ENCODE peak calls at places on chromosomes 7 and 10, in eight cellular contexts. G is IMR-90, W is tibial nerve, H is breast epithelium, D is stomach, V is NB4, L is AG04450, Y is A673. E is an unnamed sample.

GRCh38 chr10:71548494-71548846 is 151.8 kb downstream of the CDH23 start:
- DNase-seq in W (no peak), D (no peak), V (peak), L (no peak), Y (peak), H (no peak), G (peak), E (no peak)

GRCh38 chr7:95772771-95773581 is 622 bp downstream of the DYNC1I1 start:
- DNase-seq in D (no peak), G (no peak), V (no peak), H (no peak), W (peak), Y (peak), L (no peak), E (no peak)

GRCh38 chr7:113756250-113756649 is 162.6 kb downstream of the PPP1R3A start:
- DNase-seq in L (no peak), H (no peak), G (no peak), Y (no peak), W (no peak), D (no peak), V (no peak), E (no peak)

GRCh38 chr10:109838592-109839244 is 84.6 kb downstream of the XPNPEP1 start:
- DNase-seq in G (no peak), D (no peak), V (no peak), W (no peak), Y (no peak), H (no peak), L (no peak), E (no peak)

GRCh38 chr10:90598513-90598912 is 259.3 kb downstream of the HTR7 start:
- DNase-seq in G (no peak), L (no peak), Y (no peak), V (no peak), W (no peak), H (no peak), D (no peak), E (no peak)

GRCh38 chr10:75404335-75405200 is 3.0 kb upstream of the ZNF503 start:
- DNase-seq in H (peak), Y (no peak), V (no peak), G (no peak), W (no peak), D (peak), L (no peak), E (no peak)

GRCh38 chr10:135601-136464 is 578 bp downstream of the ZMYND11 start:
- DNase-seq in V (peak), Y (peak), H (peak), G (peak), W (peak), L (no peak), D (peak), E (no peak)

GRCh38 chr10:77600640-77601039 is 37.0 kb downstream of the KCNMA1 start:
- DNase-seq in W (no peak), Y (no peak), V (no peak), G (no peak), L (no peak), D (no peak), H (no peak), E (no peak)

GRCh38 chr10:12946372-12946771 is 55.1 kb downstream of the CCDC3 start:
- DNase-seq in V (no peak), H (no peak), W (no peak), L (no peak), Y (no peak), D (no peak), G (no peak), E (no peak)

GRCh38 chr7:132351858-132352539 is 224.3 kb downstream of the PLXNA4 start:
- DNase-seq in W (no peak), G (no peak), Y (peak), D (no peak), V (no peak), L (no peak), H (no peak), E (no peak)

GRCh38 chr7:17302575-17303142 is 4.2 kb downstream of the AHR start:
- DNase-seq in V (peak), D (no peak), G (peak), W (no peak), Y (peak), L (no peak), H (no peak), E (no peak)

GRCh38 chr10:7260412-7260900 is 150.4 kb downstream of the SFMBT2 start:
- DNase-seq in Y (peak), L (peak), W (peak), G (peak), D (no peak), V (peak), H (no peak), E (peak)

GRCh38 chr7:106617860-106618259 is 43.1 kb downstream of the CCDC71L start:
- DNase-seq in L (no peak), Y (no peak), G (peak), V (no peak), H (no peak), D (no peak), W (no peak), E (no peak)
- H3K4me3 ChIP-seq in L (no peak), Y (no peak), G (no peak), V (no peak), H (no peak), D (no peak), W (no peak), E (no peak)

DNA sequence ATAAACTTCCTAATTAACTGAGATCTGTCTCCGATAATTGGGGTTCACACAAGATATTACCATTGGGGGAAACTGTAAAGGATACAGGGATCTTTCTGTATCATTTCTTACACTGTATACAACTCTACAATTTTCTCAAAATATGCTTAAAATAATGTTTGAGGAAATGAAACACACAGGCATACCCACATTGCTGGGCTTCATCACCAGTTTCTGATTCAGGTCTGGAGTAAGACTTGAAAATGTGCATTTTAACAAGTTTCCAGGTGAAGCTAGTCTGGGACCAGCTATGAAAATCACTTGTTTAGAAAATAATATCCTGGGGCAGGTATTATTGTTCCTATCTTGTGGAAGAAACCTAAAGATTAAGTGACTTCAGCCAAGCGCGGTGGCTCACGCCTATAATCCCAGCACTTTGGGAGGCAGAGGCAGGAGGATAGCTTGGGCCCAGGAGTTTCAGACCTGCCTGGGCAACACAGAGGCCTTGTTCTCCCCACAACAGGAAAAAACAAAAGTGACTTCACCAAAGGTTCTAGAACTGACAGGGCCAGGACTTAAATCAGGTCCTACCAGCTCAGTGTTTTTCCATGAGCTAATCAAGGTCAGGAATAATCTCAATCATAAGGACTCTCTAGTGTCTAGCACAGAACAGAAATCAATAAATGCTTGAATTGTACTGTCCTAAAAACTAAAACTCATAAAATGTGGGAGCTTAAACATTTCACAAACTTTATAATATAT is 12.6 kb downstream of the TOMM7 start:
- DNase-seq in H (no peak), W (no peak), Y (no peak), D (no peak), G (no peak), V (no peak), L (no peak), E (no peak)
- H3K4me3 ChIP-seq in H (no peak), W (no peak), Y (no peak), D (no peak), G (no peak), V (no peak), L (no peak), E (no peak)

GRCh38 chr7:513521-514166 is 6.0 kb downstream of the PDGFA start:
- DNase-seq in D (no peak), G (peak), W (no peak), V (no peak), H (no peak), L (no peak), Y (no peak), E (no peak)
- H3K4me3 ChIP-seq in D (no peak), G (no peak), W (no peak), V (no peak), H (peak), L (no peak), Y (no peak), E (no peak)

GRCh38 chr10:113456741-113457140 is 96.1 kb upstream of the HABP2 start:
- DNase-seq in D (no peak), L (no peak), G (no peak), W (no peak), H (no peak), Y (no peak), V (no peak), E (no peak)

GRCh38 chr10:113452146-113452545 is 100.7 kb upstream of the HABP2 start:
- DNase-seq in G (no peak), D (no peak), Y (no peak), L (no peak), W (no peak), H (no peak), V (no peak), E (no peak)

GRCh38 chr10:113453351-113453750 is 99.5 kb upstream of the HABP2 start:
- DNase-seq in W (no peak), L (no peak), D (no peak), V (no peak), H (no peak), Y (no peak), G (no peak), E (no peak)

GRCh38 chr10:113457408-113457807 is 95.4 kb upstream of the HABP2 start:
- DNase-seq in H (no peak), G (no peak), W (no peak), Y (no peak), L (no peak), V (no peak), D (no peak), E (no peak)

GRCh38 chr10:113454341-113455061 is 98.4 kb upstream of the HABP2 start:
- DNase-seq in H (no peak), D (peak), V (peak), G (peak), Y (peak), L (no peak), W (peak), E (no peak)
- H3K4me3 ChIP-seq in H (peak), D (peak), V (no peak), G (no peak), Y (no peak), L (peak), W (no peak), E (no peak)

DNA sequence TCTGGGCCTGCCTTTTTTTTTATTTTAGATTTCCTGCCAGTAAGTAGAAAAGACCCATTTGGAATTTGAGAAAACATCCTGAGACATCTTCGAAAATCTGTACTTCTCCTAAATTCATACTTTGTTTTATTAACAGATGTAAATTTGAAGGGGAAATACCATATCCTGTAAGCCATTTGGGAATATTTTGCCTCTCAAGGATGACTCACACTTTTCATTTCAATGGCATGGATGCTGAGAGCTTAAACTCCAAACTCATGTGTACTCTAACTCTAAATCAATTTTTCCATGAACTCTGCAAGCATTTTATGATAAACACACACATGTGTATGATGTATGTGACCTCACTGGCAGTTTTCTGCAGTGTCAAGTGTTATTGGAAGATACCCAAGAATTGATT is 89.0 kb downstream of the SEMA3A start:
- DNase-seq in D (no peak), G (peak), Y (peak), L (no peak), W (no peak), H (no peak), V (no peak), E (no peak)
- H3K4me3 ChIP-seq in D (no peak), G (no peak), Y (no peak), L (no peak), W (no peak), H (no peak), V (no peak), E (no peak)

DNA sequence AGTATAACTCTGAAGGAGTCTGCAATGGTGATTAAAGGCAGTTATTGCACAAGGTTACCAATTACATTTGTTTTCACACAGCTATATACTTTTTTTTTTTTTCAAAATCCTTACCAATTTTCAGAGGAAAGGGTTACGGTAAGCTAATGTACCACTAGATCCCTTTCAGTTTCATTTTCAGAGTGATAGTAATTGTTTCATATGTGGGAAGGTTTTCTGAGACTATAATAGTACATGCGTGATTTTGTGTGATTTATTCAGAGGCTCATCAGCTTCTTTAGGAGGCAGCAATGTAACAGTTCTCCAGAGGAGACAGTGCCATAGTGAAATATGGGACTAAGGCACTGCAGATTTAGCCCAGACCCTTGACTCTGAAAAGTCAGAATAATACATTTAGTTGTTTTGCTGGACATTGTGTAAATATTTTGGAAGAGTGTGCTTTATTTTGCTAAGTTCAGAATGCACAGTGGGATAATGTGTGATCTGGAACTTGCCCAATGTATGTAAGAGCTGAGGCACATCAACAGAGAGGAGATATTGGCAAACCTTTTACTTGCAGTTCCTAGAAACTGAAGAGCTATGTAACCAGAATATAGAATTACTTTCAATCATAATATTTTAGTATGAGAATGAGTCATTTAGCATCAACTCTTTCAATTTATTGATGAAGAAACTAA is 207.5 kb upstream of the TEX47 start:
- DNase-seq in Y (no peak), L (no peak), H (no peak), W (no peak), D (no peak), G (no peak), V (no peak), E (no peak)
- H3K4me3 ChIP-seq in Y (no peak), L (no peak), H (peak), W (peak), D (peak), G (no peak), V (no peak), E (no peak)

GRCh38 chr7:93575555-93576397 is 1.3 kb upstream of the CALCR start:
- DNase-seq in Y (peak), V (no peak), L (no peak), W (no peak), G (no peak), H (no peak), D (no peak), E (no peak)

GRCh38 chr7:93578762-93579161 is 4.2 kb upstream of the CALCR start:
- DNase-seq in Y (no peak), D (no peak), W (no peak), G (no peak), V (no peak), L (no peak), H (no peak), E (no peak)

GRCh38 chr7:93569189-93569588 is 5.3 kb downstream of the CALCR start:
- DNase-seq in Y (no peak), W (no peak), L (no peak), D (no peak), H (no peak), G (no peak), V (no peak), E (no peak)

GRCh38 chr7:93574269-93574645 is 267 bp downstream of the CALCR start:
- DNase-seq in W (no peak), D (no peak), V (no peak), Y (peak), H (no peak), G (no peak), L (no peak), E (no peak)

GRCh38 chr7:93574646-93575554 is at the start of gene CALCR:
- DNase-seq in W (no peak), Y (peak), G (no peak), L (no peak), H (no peak), V (no peak), D (no peak), E (no peak)
- H3K4me3 ChIP-seq in W (peak), Y (no peak), G (no peak), L (no peak), H (peak), V (no peak), D (peak), E (no peak)